ENCODE peak calls at places on chromosomes 3 and 15, in six cellular contexts. M is Peyer's patch, D is ovary, H is GM23248, T is heart left ventricle, J is stomach. L is an unnamed sample.

GRCh38 chr3:19074257-19074938 is 73.9 kb upstream of the KCNH8 start:
- DNase-seq in M (no peak), D (no peak), H (no peak), T (no peak), J (no peak), L (no peak)

GRCh38 chr3:124850633-124851032 is 36.5 kb downstream of the ITGB5 start:
- DNase-seq in M (no peak), D (peak; percentile 28), H (peak; percentile 87), T (peak; percentile 49), J (no peak), L (no peak)

GRCh38 chr3:164791263-164791662 is 287.0 kb downstream of the SI start:
- DNase-seq in M (no peak), D (no peak), H (no peak), T (no peak), J (no peak), L (no peak)

GRCh38 chr3:171556574-171557145 is 96.5 kb upstream of the TNIK start:
- DNase-seq in M (no peak), D (no peak), H (no peak), T (no peak), J (no peak), L (no peak)

GRCh38 chr3:159787191-159787590 is 201.4 kb upstream of the IL12A start:
- DNase-seq in M (no peak), D (no peak), H (peak; percentile 84), T (no peak), J (no peak), L (peak; percentile 68)

GRCh38 chr3:63814300-63814699 is 4.8 kb upstream of the C3orf49 start:
- DNase-seq in M (no peak), D (no peak), H (peak; percentile 4), T (no peak), J (no peak), L (no peak)

GRCh38 chr3:4823986-4824947 is 155.0 kb upstream of the BHLHE40 start:
- DNase-seq in M (no peak), D (no peak), H (no peak), T (no peak), J (no peak), L (no peak)

GRCh38 chr3:73669268-73669667 is 44.5 kb upstream of the PDZRN3 start:
- DNase-seq in M (no peak), D (no peak), H (peak; percentile 35), T (no peak), J (no peak), L (no peak)

GRCh38 chr15:94722025-94722636 is 490.8 kb downstream of the MCTP2 start:
- DNase-seq in M (no peak), D (no peak), H (no peak), T (no peak), J (no peak), L (no peak)

GRCh38 chr3:187875868-187876267 is 130.6 kb upstream of the BCL6 start:
- DNase-seq in M (no peak), D (no peak), H (no peak), T (no peak), J (no peak), L (no peak)

GRCh38 chr3:113287818-113288648 is 76.7 kb downstream of the BOC start:
- DNase-seq in M (peak; percentile 43), D (peak; percentile 79), H (peak; percentile 70), T (no peak), J (no peak), L (no peak)

GRCh38 chr3:122167630-122168029 is 15.8 kb upstream of the CASR start:
- DNase-seq in M (no peak), D (no peak), H (no peak), T (no peak), J (no peak), L (no peak)

GRCh38 chr15:67593561-67593960 is 51.1 kb downstream of the MAP2K5 start:
- DNase-seq in M (no peak), D (no peak), H (no peak), T (no peak), J (no peak), L (no peak)

GRCh38 chr3:133663569-133664313 is 2.0 kb upstream of the TOPBP1 start:
- DNase-seq in M (no peak), D (no peak), H (peak; percentile 75), T (no peak), J (no peak), L (peak; percentile 40)

GRCh38 chr15:70792171-70792573 is 28.8 kb upstream of the UACA start:
- DNase-seq in M (no peak), D (no peak), H (peak; percentile 90), T (no peak), J (no peak), L (no peak)

GRCh38 chr3:30766522-30766921 is 127.9 kb downstream of the GADL1 start:
- DNase-seq in M (no peak), D (no peak), H (no peak), T (no peak), J (no peak), L (no peak)

GRCh38 chr3:122080188-122080587 is 25.0 kb downstream of the CD86 start:
- DNase-seq in M (no peak), D (no peak), H (no peak), T (no peak), J (no peak), L (no peak)

GRCh38 chr15:65612949-65613348 is 2.0 kb upstream of the INTS14 start:
- DNase-seq in M (no peak), D (no peak), H (no peak), T (no peak), J (no peak), L (no peak)

GRCh38 chr3:35426581-35426980 is 212.7 kb upstream of the ARPP21 start:
- DNase-seq in M (no peak), D (no peak), H (no peak), T (no peak), J (no peak), L (no peak)

GRCh38 chr3:142127941-142128658 is 21.2 kb downstream of the TFDP2 start:
- DNase-seq in M (no peak), D (no peak), H (no peak), T (no peak), J (no peak), L (no peak)

GRCh38 chr3:66572938-66573710 is 72.3 kb upstream of the LRIG1 start:
- DNase-seq in M (no peak), D (peak; percentile 23), H (no peak), T (no peak), J (no peak), L (no peak)

GRCh38 chr3:171129827-171130226 is 103.3 kb upstream of the SLC2A2 start:
- DNase-seq in M (no peak), D (no peak), H (peak; percentile 54), T (no peak), J (no peak), L (no peak)

DNA sequence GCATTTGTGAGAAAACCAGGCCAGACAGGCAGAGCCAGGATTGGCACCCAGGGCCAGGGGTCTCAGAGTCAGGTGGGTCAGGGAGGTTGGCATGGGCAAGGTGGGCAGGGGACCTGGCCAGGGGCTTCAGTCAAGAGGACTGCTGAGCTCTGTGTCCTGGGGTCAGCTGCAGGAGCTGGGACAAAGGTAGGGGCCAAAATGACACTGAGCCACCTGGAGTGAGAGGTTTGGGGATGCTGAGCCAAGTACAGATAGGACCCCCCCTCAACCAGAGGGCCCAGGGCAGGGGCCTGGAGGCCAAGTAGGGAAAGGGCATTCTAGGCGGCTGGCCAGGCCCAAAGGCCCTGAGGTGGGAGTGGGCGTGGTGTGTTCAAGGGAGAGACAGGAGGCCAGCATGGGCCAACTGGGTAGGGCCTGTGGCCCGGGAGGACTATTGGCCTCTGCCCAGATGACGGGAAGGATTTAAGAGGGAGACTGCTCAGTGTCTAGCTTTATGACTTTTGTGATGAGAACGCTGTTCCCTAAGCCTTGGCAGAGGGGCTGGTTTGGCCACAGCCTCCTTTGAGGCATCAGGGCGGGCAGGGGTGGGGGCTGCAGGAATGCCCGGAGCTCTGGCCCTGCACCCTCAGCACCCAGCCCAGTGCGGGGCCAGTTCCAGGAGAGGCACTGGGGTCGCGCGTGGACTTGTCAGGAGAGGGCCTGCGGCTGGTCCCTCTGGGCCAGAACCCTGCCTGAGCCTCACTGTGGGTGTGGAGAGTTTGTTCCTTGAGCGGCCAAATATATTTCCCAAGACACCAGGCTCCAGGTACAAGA is 3.1 kb downstream of the CFAP100 start:
- DNase-seq in M (no peak), D (no peak), H (no peak), T (no peak), J (no peak), L (no peak)
- H3K27me3 ChIP-seq in M (no peaks in the 10 kb centered on the region), D (no peaks in the 10 kb centered on the region), H (peaks cover 36% of the 10 kb centered on the region), T (peaks cover 19% of the 10 kb centered on the region), J (peaks cover 38% of the 10 kb centered on the region), L (peaks cover 18% of the 10 kb centered on the region)

DNA sequence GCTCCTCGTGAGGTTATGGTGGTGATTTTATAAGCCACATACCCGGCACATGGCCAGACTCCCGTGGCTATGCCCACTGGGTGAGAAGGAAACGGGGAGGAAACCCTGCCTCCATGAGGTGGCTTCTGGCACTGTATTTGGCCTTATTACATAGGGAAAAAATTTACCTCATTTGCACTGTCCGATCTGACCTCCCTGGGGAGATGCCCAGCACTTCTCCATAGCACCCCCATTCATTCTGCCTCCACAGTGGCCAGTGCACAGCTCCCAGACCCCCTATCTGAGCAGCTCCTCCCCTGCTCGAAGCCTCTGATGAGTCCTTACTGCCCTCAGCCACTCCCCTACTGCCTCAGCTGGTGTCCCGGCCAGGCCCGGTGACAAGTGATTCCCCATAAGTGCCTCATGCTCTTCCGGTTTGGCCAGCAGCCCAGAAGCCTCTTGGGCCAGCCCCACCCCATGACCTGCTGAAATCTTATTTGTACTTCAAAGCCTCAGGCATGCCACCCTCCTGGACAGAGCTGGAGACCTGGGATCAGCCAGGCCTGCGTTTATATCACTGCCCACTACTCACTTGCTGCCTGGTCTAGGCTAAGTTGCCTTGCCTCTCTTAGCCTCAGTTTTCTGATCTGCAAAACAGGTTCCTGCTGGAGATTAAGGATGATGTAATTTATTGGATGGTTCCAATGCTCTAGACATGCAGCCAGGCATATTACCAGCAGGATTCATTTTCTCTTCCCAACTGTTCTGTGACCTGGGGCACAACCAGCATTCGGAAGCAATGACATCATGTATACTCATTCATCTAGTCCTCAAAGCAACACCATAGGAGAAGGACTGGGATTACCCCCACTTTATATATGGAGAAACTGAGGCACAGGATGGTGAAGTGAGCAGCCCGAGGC is 30.6 kb upstream of the SLC6A6 start:
- DNase-seq in M (peak; percentile 22), D (no peak), H (peak; percentile 82), T (peak; percentile 93), J (peak; percentile 89), L (peak; percentile 80)
- H3K4me1 ChIP-seq in M (no peaks in the 10 kb centered on the region), D (peaks cover 5% of the 10 kb centered on the region), H (peaks cover 10% of the 10 kb centered on the region), T (peaks cover 50% of the 10 kb centered on the region), J (peaks cover 45% of the 10 kb centered on the region), L (peaks cover 33% of the 10 kb centered on the region)

GRCh38 chr15:68641376-68641775 is 62.6 kb downstream of the CORO2B start:
- DNase-seq in M (no peak), D (no peak), H (no peak), T (no peak), J (no peak), L (no peak)
- H3K27me3 ChIP-seq in M (no peaks in the 10 kb centered on the region), D (no peaks in the 10 kb centered on the region), H (no peaks in the 10 kb centered on the region), T (no peaks in the 10 kb centered on the region), J (no peaks in the 10 kb centered on the region), L (no peaks in the 10 kb centered on the region)

GRCh38 chr3:78726545-78726944 is 1041.3 kb downstream of the ROBO1 start:
- DNase-seq in M (no peak), D (no peak), H (no peak), T (no peak), J (no peak), L (no peak)

GRCh38 chr3:78728406-78729145 is 1039.2 kb downstream of the ROBO1 start:
- DNase-seq in M (peak; percentile 18), D (peak; percentile 58), H (peak; percentile 58), T (peak; percentile 43), J (peak; percentile 67), L (no peak)

GRCh38 chr3:78725703-78726246 is 1042.0 kb downstream of the ROBO1 start:
- DNase-seq in M (no peak), D (no peak), H (no peak), T (no peak), J (no peak), L (no peak)

GRCh38 chr3:78721771-78722543 is 1045.8 kb downstream of the ROBO1 start:
- DNase-seq in M (no peak), D (no peak), H (no peak), T (no peak), J (no peak), L (no peak)

GRCh38 chr3:78724886-78725285 is 1042.9 kb downstream of the ROBO1 start:
- DNase-seq in M (no peak), D (no peak), H (no peak), T (no peak), J (no peak), L (no peak)
- H3K4me1 ChIP-seq in M (no peaks in the 10 kb centered on the region), D (peaks cover 1% of the 10 kb centered on the region), H (peaks cover 21% of the 10 kb centered on the region), T (peaks cover 2% of the 10 kb centered on the region), J (peaks cover 25% of the 10 kb centered on the region), L (peaks cover 33% of the 10 kb centered on the region)

L was measured in SJSA1.